ENCODE peak calls at places on chromosome 1, in nine cellular contexts. S is fibroblast of lung, E is GM23338, M is mammary epithelial cell, L is HCT116, O is H9, Z is osteoblast, D is OCI-LY7, X is PC-3. U is an unnamed sample.

GRCh38 chr1:70504176-70504820 is 93.2 kb downstream of the CTH start:
- DNase-seq in S (peak; percentile 25), E (no peak), M (no peak), L (no peak), O (no peak), Z (no peak), D (no peak), X (peak; percentile 39), U (no peak)

GRCh38 chr1:212951058-212951923 is 950 bp downstream of the VASH2 start:
- DNase-seq in S (peak; percentile 13), E (no peak), M (no peak), L (no peak), O (no peak), Z (peak; percentile 78), D (no peak), X (no peak), U (no peak)

GRCh38 chr1:26607191-26607590 is 77.6 kb downstream of the RPS6KA1 start:
- DNase-seq in S (no peak), E (no peak), M (no peak), L (no peak), O (no peak), Z (no peak), D (no peak), X (no peak), U (no peak)

GRCh38 chr1:235507623-235508022 is 3.4 kb upstream of the B3GALNT2 start:
- DNase-seq in S (no peak), E (no peak), M (no peak), L (no peak), O (no peak), Z (no peak), D (no peak), X (no peak), U (no peak)

GRCh38 chr1:236064674-236065508 is at the start of gene NID1:
- DNase-seq in S (peak; percentile 82), E (peak; percentile 91), M (peak; percentile 42), L (no peak), O (peak; percentile 89), Z (peak; percentile 97), D (no peak), X (peak; percentile 71), U (no peak)

GRCh38 chr1:184299076-184299790 is 87.6 kb upstream of the C1orf21 start:
- DNase-seq in S (peak; percentile 95), E (no peak), M (peak; percentile 52), L (no peak), O (no peak), Z (peak; percentile 27), D (no peak), X (peak; percentile 61), U (no peak)

GRCh38 chr1:172745014-172745413 is 86.1 kb downstream of the FASLG start:
- DNase-seq in S (peak; percentile 82), E (peak; percentile 77), M (peak; percentile 78), L (peak; percentile 71), O (no peak), Z (peak; percentile 54), D (peak; percentile 85), X (peak; percentile 99), U (no peak)

GRCh38 chr1:239587066-239587465 is 200.7 kb downstream of the CHRM3 start:
- DNase-seq in S (no peak), E (peak; percentile 11), M (no peak), L (no peak), O (peak; percentile 30), Z (no peak), D (no peak), X (no peak), U (no peak)

DNA sequence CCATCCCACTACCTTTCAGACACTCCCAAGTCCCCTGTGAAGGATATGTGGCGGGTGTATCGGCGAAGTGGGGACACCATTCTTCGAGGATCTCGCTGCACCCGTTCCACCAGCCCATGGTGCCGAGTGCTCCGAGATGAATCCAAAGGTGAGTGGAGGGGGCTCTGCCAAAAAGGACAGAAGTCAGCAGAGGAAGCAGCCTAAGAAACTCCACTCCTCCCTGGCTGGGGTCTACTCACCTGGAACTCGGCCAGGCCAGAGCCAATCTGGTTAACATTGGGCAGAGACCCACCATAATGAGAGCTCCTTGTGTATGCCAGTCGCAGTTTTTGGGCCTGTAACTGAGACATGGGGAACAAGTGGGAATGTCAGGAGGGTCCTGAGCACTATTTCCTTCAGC is 3.6 kb downstream of the CRTC2 start:
- DNase-seq in S (no peak), E (no peak), M (no peak), L (no peak), O (no peak), Z (peak; percentile 65), D (no peak), X (no peak), U (no peak)
- H4K20me1 ChIP-seq in S (no peaks in the 10 kb centered on the region), E (peaks cover 34% of the 10 kb centered on the region), M (no peaks in the 10 kb centered on the region), L (no peaks in the 10 kb centered on the region), O (peaks cover 2% of the 10 kb centered on the region), Z (peaks cover 45% of the 10 kb centered on the region), D (peaks cover 18% of the 10 kb centered on the region), X (peaks cover 10% of the 10 kb centered on the region), U (peaks cover 3% of the 10 kb centered on the region)

DNA sequence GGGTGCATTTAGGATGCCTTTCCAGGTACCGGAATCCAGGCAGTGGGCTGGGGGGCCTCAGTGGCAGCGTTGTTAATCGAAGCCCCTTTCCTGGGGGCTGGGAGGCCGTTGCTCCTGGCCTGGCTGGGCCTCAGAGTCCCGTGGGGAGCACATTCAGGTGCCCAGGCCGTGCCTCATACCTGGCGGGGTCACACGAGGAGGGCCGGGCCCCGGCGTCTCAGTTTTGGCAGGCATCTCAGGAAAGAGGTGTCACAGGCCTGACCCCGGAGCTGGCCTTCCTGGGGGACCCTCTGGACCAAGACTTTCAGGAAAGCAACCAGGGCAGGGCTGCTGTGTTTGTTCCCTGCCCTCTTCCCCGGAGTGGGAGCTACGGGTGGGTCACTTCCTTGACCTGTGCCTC is 4.1 kb downstream of the NBL1 start:
- DNase-seq in S (no peak), E (no peak), M (no peak), L (no peak), O (no peak), Z (peak; percentile 60), D (no peak), X (no peak), U (no peak)
- H4K20me1 ChIP-seq in S (no peaks in the 10 kb centered on the region), E (no peaks in the 10 kb centered on the region), M (no peaks in the 10 kb centered on the region), L (no peaks in the 10 kb centered on the region), O (no peaks in the 10 kb centered on the region), Z (peaks cover 20% of the 10 kb centered on the region), D (no peaks in the 10 kb centered on the region), X (no peaks in the 10 kb centered on the region), U (no peaks in the 10 kb centered on the region)

GRCh38 chr1:177301425-177302124 is 130.8 kb downstream of the BRINP2 start:
- DNase-seq in S (no peak), E (no peak), M (no peak), L (no peak), O (no peak), Z (no peak), D (no peak), X (no peak), U (no peak)

GRCh38 chr1:177306019-177306415 is 135.3 kb downstream of the BRINP2 start:
- DNase-seq in S (no peak), E (no peak), M (no peak), L (no peak), O (no peak), Z (no peak), D (no peak), X (no peak), U (no peak)

GRCh38 chr1:177306981-177307380 is 136.2 kb downstream of the BRINP2 start:
- DNase-seq in S (peak; percentile 12), E (no peak), M (peak; percentile 40), L (no peak), O (no peak), Z (peak; percentile 74), D (no peak), X (peak; percentile 44), U (no peak)

GRCh38 chr1:177305040-177306018 is 134.6 kb downstream of the BRINP2 start:
- DNase-seq in S (no peak), E (no peak), M (peak; percentile 52), L (no peak), O (no peak), Z (no peak), D (no peak), X (no peak), U (peak; percentile 77)

DNA sequence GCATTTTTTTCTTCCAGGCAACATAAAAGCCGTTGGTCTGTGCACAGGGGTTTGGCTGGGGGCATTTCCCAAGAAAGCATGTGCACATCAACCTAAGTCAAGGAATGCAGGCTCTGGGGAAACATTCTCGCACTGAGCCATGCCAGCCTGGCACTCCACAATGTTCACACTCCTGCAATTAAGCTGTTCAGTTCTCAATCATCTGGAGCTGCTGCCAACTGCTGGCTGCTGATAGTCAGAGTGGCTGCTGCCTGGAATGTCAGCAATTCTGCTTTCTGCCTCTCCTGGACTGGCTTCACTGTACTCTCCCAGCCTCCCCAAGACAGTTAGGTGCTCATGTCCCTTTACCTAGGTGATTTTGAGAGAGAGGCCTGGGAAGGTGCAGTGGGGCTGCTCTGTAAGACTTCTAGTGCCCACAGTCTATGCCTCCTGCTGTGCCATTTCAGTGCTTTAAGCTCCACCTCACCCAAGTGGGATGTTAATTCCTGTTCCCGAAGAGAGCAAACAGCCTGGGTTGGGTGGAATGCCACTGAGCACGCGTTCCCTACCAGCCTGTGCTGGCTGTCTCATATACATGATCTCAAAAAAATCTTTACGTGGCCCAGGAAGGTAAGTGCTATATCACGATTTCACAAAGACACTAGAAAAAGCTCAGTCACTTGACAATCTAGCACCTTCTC is 131.7 kb downstream of the BRINP2 start:
- DNase-seq in S (no peak), E (peak; percentile 22), M (no peak), L (no peak), O (no peak), Z (no peak), D (no peak), X (no peak), U (no peak)
- H4K20me1 ChIP-seq in S (no peaks in the 10 kb centered on the region), E (no peaks in the 10 kb centered on the region), M (no peaks in the 10 kb centered on the region), L (no peaks in the 10 kb centered on the region), O (no peaks in the 10 kb centered on the region), Z (no peaks in the 10 kb centered on the region), D (no peaks in the 10 kb centered on the region), X (no peaks in the 10 kb centered on the region), U (no peaks in the 10 kb centered on the region)

GRCh38 chr1:63593887-63594617 is 841 bp downstream of the PGM1 start:
- DNase-seq in S (peak; percentile 76), E (peak; percentile 87), M (peak; percentile 87), L (peak; percentile 67), O (peak; percentile 70), Z (peak; percentile 82), D (peak; percentile 86), X (peak; percentile 83), U (no peak)

GRCh38 chr1:63595435-63595834 is 2.2 kb downstream of the PGM1 start:
- DNase-seq in S (no peak), E (no peak), M (no peak), L (no peak), O (no peak), Z (no peak), D (no peak), X (no peak), U (no peak)

GRCh38 chr1:63593303-63593886 is at the start of gene PGM1:
- DNase-seq in S (peak; percentile 79), E (peak; percentile 82), M (peak; percentile 83), L (peak; percentile 48), O (peak; percentile 92), Z (peak; percentile 94), D (peak; percentile 85), X (peak; percentile 69), U (no peak)

GRCh38 chr1:63592536-63593302 is 492 bp upstream of the PGM1 start:
- DNase-seq in S (no peak), E (peak; percentile 90), M (no peak), L (no peak), O (no peak), Z (peak; percentile 79), D (no peak), X (peak; percentile 74), U (no peak)

DNA sequence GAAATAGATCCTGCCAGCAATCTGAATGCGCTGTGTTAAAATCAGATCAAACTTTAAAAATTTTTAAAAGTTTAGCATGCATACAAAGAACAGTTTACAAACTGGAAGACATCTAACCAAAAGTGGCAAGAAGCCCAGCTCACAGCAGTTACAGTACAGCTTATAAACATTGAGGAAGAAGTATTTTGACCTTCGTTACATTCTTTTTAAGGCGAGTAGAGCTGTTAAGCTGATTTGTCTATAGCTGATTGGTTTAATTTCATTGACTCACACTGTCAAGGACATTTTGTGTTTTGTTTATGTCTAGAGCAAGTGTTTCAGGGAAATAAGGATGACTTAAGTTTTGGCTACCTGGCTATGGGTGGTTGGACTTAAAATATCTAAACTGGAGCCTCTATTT is 3.0 kb upstream of the PGM1 start:
- DNase-seq in S (peak; percentile 61), E (no peak), M (no peak), L (no peak), O (no peak), Z (no peak), D (no peak), X (no peak), U (no peak)
- H4K20me1 ChIP-seq in S (no peaks in the 10 kb centered on the region), E (no peaks in the 10 kb centered on the region), M (no peaks in the 10 kb centered on the region), L (no peaks in the 10 kb centered on the region), O (no peaks in the 10 kb centered on the region), Z (no peaks in the 10 kb centered on the region), D (no peaks in the 10 kb centered on the region), X (no peaks in the 10 kb centered on the region), U (no peaks in the 10 kb centered on the region)

U was measured in keratinocyte.